ENCODE peak calls at places on chromosomes 16 and 17, in nine cellular contexts. S, L, C, X, J, D, G, T and E are unnamed samples. For H3K9me3, the result is how much of the 10 kb centered on the place peaks cover.

GRCh38 chr16:84091460-84091859 is 25.3 kb downstream of the MBTPS1 start:
- DNase-seq in S (no peak), L (no peak), C (no peak), X (no peak), J (peak), D (no peak), G (no peak), T (no peak), E (no peak)

GRCh38 chr17:17859909-17860760 is 23.3 kb upstream of the SREBF1 start:
- DNase-seq in S (no peak), L (peak), C (no peak), X (no peak), J (peak), D (peak), G (peak), T (peak), E (peak)

GRCh38 chr17:57555636-57556175 is 189.4 kb downstream of the CCDC182 start:
- DNase-seq in S (no peak), L (no peak), C (no peak), X (no peak), J (no peak), D (no peak), G (no peak), T (no peak), E (no peak)

GRCh38 chr17:78197147-78197830 is 10.1 kb downstream of the AFMID start:
- DNase-seq in S (no peak), L (no peak), C (no peak), X (no peak), J (peak), D (no peak), G (no peak), T (no peak), E (no peak)

GRCh38 chr17:12342609-12343248 is 322.1 kb downstream of the MAP2K4 start:
- DNase-seq in S (no peak), L (peak), C (no peak), X (peak), J (no peak), D (peak), G (no peak), T (no peak), E (no peak)

GRCh38 chr17:29178750-29179231 is 1.4 kb downstream of the MYO18A start:
- DNase-seq in S (no peak), L (no peak), C (peak), X (no peak), J (no peak), D (no peak), G (no peak), T (no peak), E (no peak)

GRCh38 chr17:28763804-28764266 is 20.0 kb downstream of the TRAF4 start:
- DNase-seq in S (no peak), L (peak), C (no peak), X (peak), J (peak), D (peak), G (peak), T (no peak), E (peak)

GRCh38 chr16:69329369-69330285 is 761 bp downstream of the PDF start:
- DNase-seq in S (peak), L (no peak), C (no peak), X (no peak), J (no peak), D (peak), G (peak), T (no peak), E (no peak)

GRCh38 chr17:83007504-83008475 is 71.6 kb upstream of the METRNL start:
- DNase-seq in S (no peak), L (no peak), C (no peak), X (no peak), J (no peak), D (no peak), G (no peak), T (no peak), E (no peak)

GRCh38 chr17:35073991-35074627 is 10.6 kb upstream of the RFFL start:
- DNase-seq in S (no peak), L (no peak), C (no peak), X (no peak), J (no peak), D (no peak), G (no peak), T (no peak), E (no peak)

GRCh38 chr16:1428511-1428910 is 2.4 kb upstream of the PERCC1 start:
- DNase-seq in S (peak), L (no peak), C (no peak), X (no peak), J (no peak), D (no peak), G (no peak), T (no peak), E (no peak)

GRCh38 chr16:78478267-78478821 is 378.9 kb downstream of the WWOX start:
- DNase-seq in S (no peak), L (no peak), C (no peak), X (no peak), J (no peak), D (no peak), G (no peak), T (no peak), E (no peak)

GRCh38 chr17:13419676-13420075 is 182.1 kb downstream of the HS3ST3A1 start:
- DNase-seq in S (no peak), L (no peak), C (no peak), X (no peak), J (no peak), D (no peak), G (no peak), T (no peak), E (no peak)

GRCh38 chr16:67668495-67669157 is 2.0 kb downstream of the C16orf86 start:
- DNase-seq in S (no peak), L (no peak), C (no peak), X (no peak), J (no peak), D (no peak), G (no peak), T (peak), E (no peak)
- TF ChIP-seq CTCF in S (no peak), L (no peak), C (peak), X (peak), J (no peak), D (no peak), G (no peak), T (no peak), E (no peak)

GRCh38 chr17:63937920-63938319 is 5.8 kb upstream of the CD79B start:
- DNase-seq in S (no peak), L (no peak), C (no peak), X (no peak), J (no peak), D (no peak), G (no peak), T (no peak), E (no peak)

GRCh38 chr17:63939884-63940283 is 7.8 kb upstream of the CD79B start:
- DNase-seq in S (no peak), L (no peak), C (no peak), X (no peak), J (no peak), D (no peak), G (no peak), T (no peak), E (no peak)

GRCh38 chr17:63940584-63940983 is 8.5 kb upstream of the CD79B start:
- DNase-seq in S (no peak), L (no peak), C (no peak), X (no peak), J (no peak), D (no peak), G (no peak), T (no peak), E (no peak)

GRCh38 chr17:63941162-63941561 is 9.0 kb upstream of the CD79B start:
- DNase-seq in S (no peak), L (no peak), C (no peak), X (no peak), J (no peak), D (no peak), G (no peak), T (no peak), E (no peak)

DNA sequence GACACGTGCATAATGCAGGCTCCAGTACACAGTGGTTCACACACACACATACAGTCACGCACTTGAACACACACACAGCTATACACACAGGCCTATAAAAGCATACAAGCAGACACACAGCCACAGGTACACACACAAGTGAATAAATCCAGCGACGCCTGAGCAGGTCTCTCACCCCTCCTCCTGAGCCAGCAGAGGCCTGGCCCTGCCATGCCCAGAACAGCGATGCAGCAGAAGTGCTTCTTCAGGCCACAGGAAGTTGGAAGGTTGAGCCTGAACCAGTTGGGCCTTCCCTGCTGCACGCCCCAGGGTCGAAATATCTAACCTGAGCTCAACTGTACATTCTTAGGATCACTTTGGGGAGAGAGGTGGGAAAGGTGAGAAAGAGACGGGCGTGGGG is 7.3 kb upstream of the CD79B start:
- DNase-seq in S (no peak), L (no peak), C (no peak), X (no peak), J (no peak), D (no peak), G (no peak), T (no peak), E (no peak)
- H3K4me3 ChIP-seq in S (no peak), L (no peak), C (no peak), X (no peak), J (no peak), D (no peak), G (no peak), T (no peak), E (no peak)

DNA sequence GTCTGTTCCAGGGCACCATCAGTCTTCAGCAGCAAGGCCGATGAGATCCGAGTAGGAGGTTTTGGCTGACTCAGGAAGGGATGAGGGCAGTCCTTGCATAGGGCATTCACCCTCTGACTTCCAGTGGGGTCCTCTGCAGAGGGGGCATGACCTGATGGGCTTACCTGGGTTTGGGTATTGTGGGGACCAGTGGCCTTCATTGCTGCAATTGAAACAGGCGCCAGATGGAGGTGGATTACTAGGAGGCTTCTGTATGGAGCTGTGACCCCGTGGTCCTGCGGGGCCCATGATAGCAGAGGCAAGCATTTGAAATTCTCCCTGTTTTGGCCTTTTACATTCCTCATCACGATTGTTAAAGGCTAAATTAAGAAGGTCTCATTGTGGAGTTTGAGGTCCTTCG is 2448.7 kb downstream of the TP53TG3F start:
- DNase-seq in S (no peak), L (no peak), C (no peak), X (no peak), J (no peak), D (no peak), G (no peak), T (no peak), E (no peak)
- H3K9me3 ChIP-seq in S (under half), L (under half), C (under half), X (under half), J (under half), D (under half), G (under half), T (under half), E (under half)

GRCh38 chr17:3582921-3583320 is 25.3 kb upstream of the TRPV3 start:
- DNase-seq in S (no peak), L (no peak), C (no peak), X (no peak), J (no peak), D (no peak), G (no peak), T (peak), E (no peak)

GRCh38 chr17:3588104-3588503 is 21.1 kb downstream of the TRPV1 start:
- DNase-seq in S (no peak), L (no peak), C (no peak), X (no peak), J (no peak), D (no peak), G (no peak), T (no peak), E (no peak)

GRCh38 chr17:3585826-3586225 is 23.4 kb downstream of the TRPV1 start:
- DNase-seq in S (no peak), L (no peak), C (no peak), X (no peak), J (no peak), D (no peak), G (no peak), T (no peak), E (no peak)

DNA sequence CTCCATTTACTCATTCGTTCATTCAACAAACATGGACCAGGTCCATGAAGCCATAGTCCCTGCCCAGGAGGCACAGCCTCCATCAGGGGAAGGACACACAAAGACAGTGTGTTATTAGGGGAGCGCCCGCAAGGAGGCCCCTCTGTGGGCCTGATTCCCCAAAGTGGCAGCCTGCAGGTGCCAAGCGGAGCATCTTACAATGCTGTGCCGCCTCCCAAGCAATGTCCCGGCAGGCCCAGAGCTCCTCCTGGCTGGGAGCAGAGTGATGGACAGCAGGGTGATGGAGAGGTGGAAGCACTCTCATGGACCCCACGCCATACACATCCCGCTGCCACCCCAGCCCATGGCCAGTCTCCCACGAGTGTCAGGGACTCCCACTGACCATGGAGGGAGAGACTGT is 25.8 kb downstream of the TRPV1 start:
- DNase-seq in S (no peak), L (no peak), C (no peak), X (no peak), J (no peak), D (no peak), G (no peak), T (no peak), E (no peak)
- TF ChIP-seq CTCF in S (no peak), L (no peak), C (no peak), X (no peak), J (no peak), D (no peak), G (no peak), T (no peak), E (no peak)

DNA sequence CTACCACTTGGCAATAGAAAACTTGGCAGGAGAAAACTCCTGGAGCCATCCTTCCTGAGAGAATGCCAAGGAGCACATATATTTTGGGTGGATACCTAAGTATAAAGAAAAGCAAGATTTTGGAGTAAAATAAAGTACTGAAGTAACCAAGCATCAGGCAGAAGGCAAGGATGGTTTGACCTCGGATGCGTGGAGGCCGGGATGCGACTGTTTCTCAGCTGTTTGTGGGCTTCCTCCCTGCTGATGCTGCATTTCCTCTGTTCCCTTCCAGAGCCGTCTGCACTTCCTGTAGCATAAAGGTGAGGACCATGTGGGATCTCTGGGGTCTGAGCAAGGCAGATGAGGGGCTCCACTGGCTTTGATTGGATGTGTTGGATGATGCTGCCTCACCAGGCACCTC is 5.5 kb upstream of the TCF25 start:
- DNase-seq in S (no peak), L (no peak), C (no peak), X (no peak), J (no peak), D (no peak), G (no peak), T (no peak), E (no peak)
- H3K4me3 ChIP-seq in S (no peak), L (no peak), C (no peak), X (no peak), J (no peak), D (no peak), G (no peak), T (no peak), E (no peak)

DNA sequence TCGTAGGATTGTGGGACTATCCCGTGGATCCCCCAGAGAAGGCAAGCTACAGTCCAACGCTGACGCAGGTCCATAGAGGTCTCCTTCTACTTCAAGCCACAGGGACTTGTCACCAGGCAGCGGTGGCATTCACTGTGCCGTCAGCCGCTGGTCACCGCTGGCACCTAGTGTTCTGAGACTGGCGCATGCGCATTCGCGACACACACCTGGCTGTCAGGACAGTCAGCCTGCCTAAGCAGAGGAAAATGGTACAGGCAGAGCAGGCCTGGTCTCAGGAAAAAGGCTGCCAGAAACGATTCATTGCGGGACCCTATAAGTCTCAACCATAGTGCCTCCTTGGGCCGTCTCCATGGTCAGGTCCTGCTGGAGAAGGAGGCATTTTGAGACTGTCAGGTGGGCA is 138.0 kb upstream of the WSB1 start:
- DNase-seq in S (no peak), L (no peak), C (no peak), X (no peak), J (peak), D (no peak), G (no peak), T (peak), E (no peak)
- H3K9me3 ChIP-seq in S (under half), L (under half), C (under half), X (under half), J (under half), D (under half), G (under half), T (under half), E (under half)

GRCh38 chr17:627051-627450 is 87.6 kb downstream of the VPS53 start:
- DNase-seq in S (no peak), L (no peak), C (no peak), X (no peak), J (no peak), D (no peak), G (no peak), T (no peak), E (no peak)
- TF ChIP-seq CTCF in S (no peak), L (no peak), C (no peak), X (no peak), J (no peak), D (no peak), G (no peak), T (no peak), E (no peak)

GRCh38 chr16:46814790-46815189 is 16.2 kb downstream of the C16orf87 start:
- DNase-seq in S (no peak), L (no peak), C (no peak), X (no peak), J (no peak), D (no peak), G (no peak), T (no peak), E (no peak)
- H3K4me3 ChIP-seq in S (no peak), L (no peak), C (no peak), X (no peak), J (no peak), D (no peak), G (no peak), T (no peak), E (no peak)

DNA sequence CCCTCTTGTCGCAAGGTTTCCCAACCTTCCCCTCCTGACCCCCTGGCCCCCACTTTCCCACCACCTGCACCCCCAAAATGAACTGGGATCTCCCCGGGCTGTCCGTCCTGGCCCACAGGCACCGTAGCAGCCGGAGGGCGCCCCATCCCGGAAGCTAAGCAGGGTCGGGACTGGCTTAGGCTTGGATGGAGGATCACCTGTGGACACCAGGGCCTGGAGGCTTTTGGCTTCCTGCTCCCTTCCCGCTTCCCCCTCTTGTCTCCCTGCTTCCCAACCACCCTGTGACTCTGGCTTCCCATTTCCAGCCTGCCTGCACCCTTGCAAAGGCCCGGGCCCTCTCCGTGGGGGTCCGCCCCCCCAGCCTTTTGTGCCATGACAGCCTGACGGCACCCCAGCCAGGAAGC is 2291.3 kb downstream of the TP53TG3F start:
- DNase-seq in S (no peak), L (no peak), C (no peak), X (no peak), J (no peak), D (no peak), G (no peak), T (no peak), E (no peak)
- H3K9me3 ChIP-seq in S (under half), L (under half), C (under half), X (under half), J (under half), D (under half), G (under half), T (under half), E (half or more)

DNA sequence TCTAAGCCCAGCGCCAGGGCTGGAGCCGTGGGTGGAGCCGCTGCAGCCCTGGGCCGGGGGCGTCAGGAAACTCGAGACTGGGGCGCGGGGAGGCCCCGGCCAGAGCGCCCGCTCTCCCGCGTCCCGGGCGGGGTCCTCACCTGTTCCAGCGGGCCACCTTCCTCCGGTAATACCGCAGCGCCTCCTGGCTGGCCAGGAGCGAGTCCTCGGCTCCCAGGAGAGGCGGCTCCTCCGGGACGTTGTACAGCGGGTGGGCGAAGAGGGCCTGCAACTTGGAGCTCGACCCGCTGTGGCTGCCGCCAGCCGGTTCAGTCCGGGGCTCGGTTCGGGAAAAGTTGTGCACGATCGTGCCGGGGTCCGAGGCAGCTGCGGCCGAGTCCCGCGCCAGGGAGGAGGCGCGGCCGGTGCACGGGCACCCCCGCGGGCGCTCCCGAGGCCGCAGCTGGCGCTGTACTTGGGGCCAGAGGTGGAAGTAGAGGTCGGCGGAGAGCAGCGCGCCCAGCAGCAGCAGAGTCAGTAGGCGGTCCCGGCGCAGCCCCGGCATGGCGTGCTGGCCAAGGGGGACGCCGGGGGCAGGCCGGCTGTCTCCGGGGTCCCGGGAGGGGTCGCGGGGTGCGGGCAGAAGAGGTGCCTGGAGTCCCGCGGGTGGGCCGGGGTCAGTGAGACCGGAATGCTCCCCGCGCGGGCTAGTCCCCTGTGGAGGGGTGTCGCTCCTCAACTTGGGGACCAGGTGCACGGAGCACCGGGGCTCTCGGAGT is 865 bp downstream of the FAM20A start:
- DNase-seq in S (no peak), L (peak), C (no peak), X (no peak), J (peak), D (peak), G (no peak), T (peak), E (no peak)
- TF ChIP-seq CTCF in S (peak), L (peak), C (no peak), X (no peak), J (peak), D (peak), G (no peak), T (peak), E (no peak)